ENCODE peak calls at places on chromosomes 12 and 14, in six cellular contexts. K is neuronal stem cell, C is IMR-90, M is H9, W is H1, G is mesenchymal stem cell. Z is an unnamed sample.

GRCh38 chr14:60981626-60982455 is 796 bp downstream of the SLC38A6 start:
- DNase-seq in C (peak; percentile 94), G (peak; percentile 88), K (no peak), W (no peak), M (no peak), Z (peak; percentile 71)

GRCh38 chr14:48665077-48665784 is 920.9 kb downstream of the RPS29 start:
- DNase-seq in G (no peak), C (peak; percentile 52), M (no peak), K (no peak), W (no peak), Z (no peak)

GRCh38 chr14:99969673-99970322 is 95.4 kb upstream of the EVL start:
- DNase-seq in M (no peak), C (no peak), K (no peak), G (no peak), W (no peak), Z (no peak)

GRCh38 chr14:103723176-103724081 is 7.8 kb downstream of the ZFYVE21 start:
- DNase-seq in W (no peak), G (no peak), M (no peak), K (no peak), C (no peak), Z (no peak)

GRCh38 chr14:97299661-97300060 is 502.5 kb downstream of the VRK1 start:
- DNase-seq in G (no peak), C (no peak), W (no peak), M (peak; percentile 59), K (no peak), Z (peak; percentile 41)

GRCh38 chr14:22370084-22370847 is 218.8 kb downstream of the DAD1 start:
- DNase-seq in G (no peak), C (no peak), W (no peak), M (no peak), K (no peak), Z (no peak)

GRCh38 chr12:12331896-12332295 is 18.1 kb downstream of the MANSC1 start:
- DNase-seq in W (no peak), M (no peak), K (no peak), G (no peak), C (no peak), Z (peak; percentile 23)

GRCh38 chr14:102029956-102030355 is 56.9 kb downstream of the HSP90AA1 start:
- DNase-seq in M (no peak), C (peak; percentile 90), W (no peak), G (peak; percentile 29), K (no peak), Z (peak; percentile 40)

GRCh38 chr12:8065991-8066594 is at the start of gene C3AR1:
- DNase-seq in C (peak; percentile 79), G (peak; percentile 90), M (no peak), W (no peak), K (no peak), Z (no peak)

GRCh38 chr12:74945771-74946198 is 263.9 kb downstream of the KCNC2 start:
- DNase-seq in G (no peak), C (no peak), K (no peak), M (no peak), W (no peak), Z (no peak)

GRCh38 chr12:1776139-1776975 is 44.0 kb upstream of the LRTM2 start:
- DNase-seq in K (no peak), M (no peak), G (peak; percentile 72), W (no peak), C (peak; percentile 76), Z (peak; percentile 92)

GRCh38 chr12:18224745-18225144 is 36.6 kb upstream of the PIK3C2G start:
- DNase-seq in G (peak; percentile 45), M (no peak), K (peak; percentile 33), C (peak; percentile 5), W (peak; percentile 10), Z (peak; percentile 65)

GRCh38 chr12:44780221-44780770 is 95.8 kb downstream of the NELL2 start:
- DNase-seq in M (no peak), C (no peak), K (no peak), W (no peak), G (no peak), Z (no peak)

GRCh38 chr14:97771340-97772045 is 974.3 kb downstream of the VRK1 start:
- DNase-seq in C (no peak), K (no peak), G (no peak), W (no peak), M (no peak), Z (no peak)

GRCh38 chr12:71655495-71655894 is 8.2 kb downstream of the ZFC3H1 start:
- DNase-seq in W (no peak), K (no peak), M (no peak), C (no peak), G (no peak), Z (no peak)

GRCh38 chr12:105705765-105706164 is 375.3 kb downstream of the C12orf75 start:
- DNase-seq in K (peak; percentile 64), G (peak; percentile 63), W (no peak), M (peak; percentile 60), C (peak; percentile 67), Z (peak; percentile 73)

GRCh38 chr12:104865080-104865479 is 93.0 kb downstream of the SLC41A2 start:
- DNase-seq in G (no peak), M (no peak), C (no peak), W (no peak), K (no peak), Z (no peak)

GRCh38 chr12:124032265-124032886 is 59.4 kb downstream of the ZNF664 start:
- DNase-seq in C (peak; percentile 71), M (peak; percentile 51), W (no peak), G (peak; percentile 76), K (peak; percentile 36), Z (peak; percentile 63)

GRCh38 chr14:62209287-62209899 is 447.2 kb downstream of the SNAPC1 start:
- DNase-seq in M (no peak), K (no peak), G (peak; percentile 75), W (no peak), C (peak; percentile 89), Z (no peak)

GRCh38 chr12:6917491-6918231 is 3.3 kb downstream of the ENO2 start:
- DNase-seq in K (no peak), W (no peak), C (peak; percentile 65), M (no peak), G (no peak), Z (peak; percentile 72)

GRCh38 chr12:2520722-2521246 is 274.0 kb upstream of the FKBP4 start:
- DNase-seq in C (no peak), K (no peak), M (no peak), W (no peak), G (no peak), Z (no peak)

GRCh38 chr14:20696776-20697175 is 8.2 kb downstream of the ANG start:
- DNase-seq in W (no peak), C (no peak), M (no peak), G (no peak), K (no peak), Z (no peak)

GRCh38 chr14:78022059-78022458 is 148.1 kb upstream of the NRXN3 start:
- DNase-seq in K (peak; percentile 67), M (peak; percentile 85), G (no peak), W (peak; percentile 68), C (peak; percentile 16), Z (peak; percentile 91)

GRCh38 chr12:129617849-129618248 is 286.0 kb downstream of the TMEM132D start:
- DNase-seq in M (no peak), W (no peak), K (no peak), G (no peak), C (no peak), Z (peak; percentile 45)

GRCh38 chr14:60332046-60332399 is 83.0 kb downstream of the PPM1A start:
- DNase-seq in W (no peak), M (no peak), C (no peak), G (no peak), K (no peak), Z (no peak)

GRCh38 chr12:120413901-120414695 is 23.8 kb upstream of the COX6A1 start:
- DNase-seq in M (peak; percentile 96), C (no peak), W (peak; percentile 89), G (no peak), K (peak; percentile 85), Z (peak; percentile 80)

GRCh38 chr14:24314377-24315193 is 3.3 kb downstream of the LTB4R start:
- DNase-seq in K (no peak), W (no peak), G (no peak), C (no peak), M (no peak), Z (no peak)

GRCh38 chr14:24013654-24014514 is 25.2 kb downstream of the DHRS4L2 start:
- DNase-seq in G (peak; percentile 79), C (peak; percentile 71), K (peak; percentile 67), W (no peak), M (peak; percentile 69), Z (peak; percentile 86)

GRCh38 chr14:34826661-34827060 is 48.5 kb downstream of the BAZ1A start:
- DNase-seq in M (no peak), G (peak; percentile 69), K (no peak), W (no peak), C (peak; percentile 56), Z (no peak)

GRCh38 chr12:47988073-47989022 is 15.9 kb downstream of the COL2A1 start:
- DNase-seq in G (no peak), W (no peak), C (peak; percentile 33), K (peak; percentile 90), M (peak; percentile 63), Z (peak; percentile 91)

GRCh38 chr14:73887116-73887490 is 444 bp downstream of the ZNF410 start:
- DNase-seq in W (no peak), M (no peak), G (no peak), C (peak; percentile 27), K (no peak), Z (no peak)
- H3K4ac ChIP-seq in W (no peak overlapping the region), M (no peak overlapping the region), G (peak overlapping the region; percentile 82), C (peak overlapping the region; percentile 67), K (no peak overlapping the region), Z (peak overlapping the region; percentile 76)

GRCh38 chr14:69398053-69398817 is at the start of the genes ERH and SLC39A9:
- DNase-seq in K (peak; percentile 94), C (peak; percentile 97), W (peak; percentile 85), M (peak; percentile 96), G (peak; percentile 99), Z (peak; percentile 99)
- H3K4ac ChIP-seq in K (peak within 1 kb of the TSS; percentile 100), C (peak within 1 kb of the TSS; percentile 94), W (peak within 1 kb of the TSS; percentile 88), M (peak within 1 kb of the TSS; percentile 94), G (peak within 1 kb of the TSS; percentile 81), Z (peak within 1 kb of the TSS; percentile 92)

DNA sequence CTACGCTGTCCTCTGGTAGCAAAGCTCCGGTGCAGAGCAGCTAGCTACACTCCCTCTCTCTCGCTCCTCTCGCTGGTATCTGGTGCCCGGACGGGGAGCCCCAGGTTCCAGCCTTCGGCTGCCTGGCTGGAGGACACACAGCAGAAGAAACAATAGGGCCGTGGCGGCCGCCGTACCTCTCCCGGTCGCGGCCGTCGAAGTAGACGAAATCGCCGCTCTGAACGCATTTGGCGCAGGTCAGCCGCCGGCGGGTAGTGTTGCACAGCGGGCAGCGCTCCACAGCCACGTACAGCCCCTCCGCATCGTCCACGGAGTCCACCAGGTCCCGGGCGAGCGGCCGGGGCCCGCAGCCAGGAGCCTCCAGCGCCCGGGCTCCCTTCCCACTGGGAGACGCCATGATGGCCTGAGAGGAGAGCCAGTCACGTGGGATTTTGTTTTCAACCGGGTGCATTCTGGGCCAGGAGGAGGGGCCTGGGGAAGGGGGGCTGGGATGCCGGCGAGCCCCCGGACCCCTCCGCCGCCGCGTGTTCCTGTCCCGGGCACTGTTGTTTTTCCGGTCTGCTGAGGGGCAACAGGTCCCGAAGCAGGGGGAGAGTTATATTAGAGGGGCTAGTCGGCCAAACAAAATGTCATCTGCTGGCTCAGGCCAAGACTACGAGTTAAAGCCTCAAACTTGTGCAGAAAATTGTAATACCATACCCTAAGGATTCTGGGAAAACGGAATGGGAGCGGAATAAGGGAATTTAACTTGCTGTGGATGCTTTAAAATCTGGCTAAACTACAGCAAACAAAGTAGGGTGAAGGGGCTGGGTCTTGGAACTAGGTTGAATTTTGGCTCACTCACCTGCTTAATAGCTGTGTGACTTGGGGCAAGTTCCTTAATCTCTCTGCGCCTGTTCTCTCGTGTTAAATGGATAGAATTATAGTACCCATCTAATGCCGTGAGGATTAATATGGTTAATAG is at the start of gene ATG14:
- DNase-seq in W (no peak), K (peak; percentile 81), C (peak; percentile 76), G (peak; percentile 89), M (peak; percentile 88), Z (peak; percentile 92)
- H3K4ac ChIP-seq in W (peak within 1 kb of the TSS; percentile 82), K (peak within 1 kb of the TSS; percentile 30), C (peak within 1 kb of the TSS; percentile 89), G (peak within 1 kb of the TSS; percentile 65), M (no peak within 1 kb of the TSS), Z (no peak within 1 kb of the TSS)

GRCh38 chr14:68949236-68949965 is 29.7 kb downstream of the ACTN1 start:
- DNase-seq in G (peak; percentile 55), W (no peak), M (no peak), K (no peak), C (no peak), Z (no peak)
- H3K4ac ChIP-seq in G (peak overlapping the region; percentile 75), W (no peak overlapping the region), M (no peak overlapping the region), K (no peak overlapping the region), C (peak overlapping the region; percentile 53), Z (no peak overlapping the region)

Z was measured in mesendoderm.